ENCODE peak calls at places on chromosomes 1 and 21, in nine cellular contexts. D is coronary artery; Y is fibroblast of pulmonary artery; X is stimulated activated CD8-positive, alpha-beta memory T cell treated with anti-CD3 and anti-CD28 coated beads, Interleukin-2, amount 100 ng/mL, for 1 hour; J is cardiac fibroblast; V is DMS153; A is activated CD8-positive, alpha-beta T cell treated with anti-CD3 and anti-CD28 coated beads for 36 hours; Z is lower leg skin; K is anterior cingulate cortex. M is an unnamed sample.
A peak's percentile ranks its signal among the peaks of the same experiment; 100 is the strongest.

GRCh38 chr1:87902830-87903614 is 574.3 kb downstream of the LMO4 start:
- DNase-seq in D (no peak), Y (peak; percentile 74), X (no peak), K (no peak), V (peak; percentile 13), Z (no peak), A (peak; percentile 1), J (peak; percentile 18), M (no peak)

GRCh38 chr1:51945591-51945990 is 44.9 kb downstream of the RAB3B start:
- DNase-seq in Y (peak; percentile 75), A (no peak), V (no peak), D (no peak), Z (no peak), J (peak; percentile 40), X (no peak), K (no peak), M (no peak)

GRCh38 chr1:27009601-27010197 is 3.0 kb downstream of the TENT5B start:
- DNase-seq in J (no peak), K (no peak), Y (no peak), A (no peak), X (no peak), D (no peak), Z (no peak), V (no peak), M (no peak)

GRCh38 chr21:45525153-45525909 is 16.9 kb downstream of the SLC19A1 start:
- DNase-seq in V (no peak), D (no peak), K (no peak), Z (peak; percentile 81), X (no peak), Y (no peak), A (no peak), J (no peak), M (no peak)

GRCh38 chr21:15063081-15063820 is 1.5 kb downstream of the NRIP1 start:
- DNase-seq in V (no peak), Z (no peak), A (peak; percentile 54), X (no peak), Y (peak; percentile 24), D (no peak), J (peak; percentile 49), K (no peak), M (no peak)

GRCh38 chr1:91502882-91503184 is 2.2 kb downstream of the CDC7 start:
- DNase-seq in V (no peak), X (no peak), J (peak; percentile 62), K (no peak), Z (no peak), Y (peak; percentile 52), D (no peak), A (no peak), M (no peak)

GRCh38 chr1:121522061-121522759 is 337.4 kb downstream of the SRGAP2C start:
- DNase-seq in D (no peak), V (peak; percentile 27), X (no peak), Z (no peak), Y (no peak), J (no peak), K (no peak), A (no peak), M (no peak)

GRCh38 chr1:6447818-6448748 is 17.9 kb downstream of the TNFRSF25 start:
- DNase-seq in X (no peak), J (no peak), Z (no peak), D (no peak), V (peak; percentile 70), K (no peak), Y (no peak), A (peak; percentile 57), M (no peak)

GRCh38 chr1:199914546-199914945 is 113.0 kb upstream of the NR5A2 start:
- DNase-seq in D (no peak), A (no peak), J (no peak), V (no peak), Z (no peak), K (no peak), X (no peak), Y (no peak), M (no peak)

GRCh38 chr1:160046494-160047115 is 14.8 kb upstream of the PIGM start:
- DNase-seq in D (peak; percentile 73), A (peak; percentile 54), K (peak; percentile 82), J (peak; percentile 59), X (no peak), V (no peak), Z (no peak), Y (peak; percentile 55), M (peak; percentile 31)

GRCh38 chr1:231958448-231958847 is 331.9 kb downstream of the DISC1 start:
- DNase-seq in Y (no peak), Z (no peak), V (no peak), K (no peak), D (no peak), J (no peak), A (no peak), X (no peak), M (no peak)

GRCh38 chr21:29555601-29556000 is 256.9 kb downstream of the BACH1 start:
- DNase-seq in Z (no peak), K (no peak), V (no peak), J (no peak), Y (no peak), X (no peak), D (no peak), A (no peak), M (no peak)

GRCh38 chr1:202046227-202046626 is 35.8 kb downstream of the ELF3 start:
- DNase-seq in J (no peak), Y (no peak), Z (no peak), X (no peak), K (no peak), V (peak; percentile 99), A (no peak), D (no peak), M (no peak)

GRCh38 chr1:24047101-24047459 is 64.9 kb downstream of the MYOM3 start:
- DNase-seq in K (no peak), V (no peak), X (no peak), J (peak; percentile 78), Y (peak; percentile 61), D (peak; percentile 92), A (no peak), Z (peak; percentile 94), M (peak; percentile 76)

GRCh38 chr1:47561523-47562007 is 123.7 kb downstream of the FOXD2 start:
- DNase-seq in V (no peak), D (no peak), Y (no peak), X (no peak), J (no peak), Z (no peak), A (no peak), K (no peak), M (no peak)

GRCh38 chr1:151815716-151816327 is 10.6 kb upstream of the LINGO4 start:
- DNase-seq in J (no peak), X (no peak), D (no peak), A (peak; percentile 45), Y (no peak), Z (no peak), K (no peak), V (no peak), M (no peak)

GRCh38 chr1:36446780-36447179 is 3.5 kb downstream of the OSCP1 start:
- DNase-seq in D (no peak), V (no peak), Y (no peak), J (no peak), A (no peak), K (no peak), X (no peak), Z (no peak), M (no peak)

GRCh38 chr1:222276062-222276461 is 271.8 kb downstream of the HHIPL2 start:
- DNase-seq in J (no peak), X (no peak), K (no peak), Y (no peak), A (no peak), D (no peak), Z (no peak), V (peak; percentile 86), M (no peak)

GRCh38 chr1:234565132-234565531 is 44.8 kb downstream of the IRF2BP2 start:
- DNase-seq in X (no peak), V (no peak), Z (no peak), K (no peak), D (no peak), Y (no peak), A (no peak), J (no peak), M (no peak)

GRCh38 chr21:43585924-43586411 is 73.3 kb downstream of the HSF2BP start:
- DNase-seq in J (peak; percentile 100), Y (peak; percentile 100), A (no peak), D (peak; percentile 87), X (no peak), Z (no peak), K (no peak), V (peak; percentile 18), M (peak; percentile 81)

GRCh38 chr1:45883633-45884032 is 80.2 kb downstream of the MAST2 start:
- DNase-seq in Z (no peak), D (no peak), A (no peak), X (no peak), V (no peak), K (no peak), J (peak; percentile 65), Y (peak; percentile 34), M (no peak)

GRCh38 chr1:2591233-2591580 is 4.6 kb downstream of the PRXL2B start:
- DNase-seq in K (no peak), D (no peak), V (no peak), J (no peak), Y (no peak), X (no peak), A (peak; percentile 1), Z (no peak), M (no peak)

GRCh38 chr1:221203224-221204054 is 324.2 kb downstream of the HLX start:
- DNase-seq in X (peak; percentile 8), Z (peak; percentile 93), K (peak; percentile 19), J (peak; percentile 84), D (peak; percentile 82), A (peak; percentile 78), Y (peak; percentile 84), V (peak; percentile 15), M (peak; percentile 62)

GRCh38 chr1:202888204-202888506 is 794 bp downstream of the RABIF start:
- DNase-seq in A (no peak), D (no peak), K (no peak), Y (peak; percentile 16), V (no peak), Z (no peak), J (peak; percentile 44), X (no peak), M (no peak)

M was measured in gastrocnemius medialis.